ENCODE peak calls at places on chromosomes 5 and 9, in eight cellular contexts. One of them, this sample, is unnamed.

GRCh38 chr5:441996-442334 is 1.0 kb upstream of the EXOC3 start:
- DNase-seq in activated T-cell treated with anti-CD3 and anti-CD28 coated beads, Interleukin-2, amount 50 U/mL, for 48 hours: no peak
- DNase-seq in omental fat pad: no peak
- DNase-seq in NCI-H1105: no peak
- DNase-seq in cardiac septum: no peak
- DNase-seq in GM23248: no peak
- DNase-seq in CD4-positive, alpha-beta T cell: no peak
- DNase-seq in neural progenitor cell: no peak
- DNase-seq in this sample: no peak

GRCh38 chr9:37210737-37211523 is 90.6 kb downstream of the ZCCHC7 start:
- DNase-seq in activated T-cell treated with anti-CD3 and anti-CD28 coated beads, Interleukin-2, amount 50 U/mL, for 48 hours: no peak
- DNase-seq in omental fat pad: no peak
- DNase-seq in NCI-H1105: no peak
- DNase-seq in cardiac septum: no peak
- DNase-seq in GM23248: no peak
- DNase-seq in CD4-positive, alpha-beta T cell: no peak
- DNase-seq in neural progenitor cell: no peak
- DNase-seq in this sample: no peak

GRCh38 chr5:124742983-124743533 is 3.4 kb downstream of the ZNF608 start:
- DNase-seq in activated T-cell treated with anti-CD3 and anti-CD28 coated beads, Interleukin-2, amount 50 U/mL, for 48 hours: no peak
- DNase-seq in omental fat pad: no peak
- DNase-seq in NCI-H1105: no peak
- DNase-seq in cardiac septum: no peak
- DNase-seq in GM23248: peak; percentile 85
- DNase-seq in CD4-positive, alpha-beta T cell: no peak
- DNase-seq in neural progenitor cell: no peak
- DNase-seq in this sample: no peak

GRCh38 chr5:157611571-157612067 is 36.0 kb upstream of the ADAM19 start:
- DNase-seq in activated T-cell treated with anti-CD3 and anti-CD28 coated beads, Interleukin-2, amount 50 U/mL, for 48 hours: no peak
- DNase-seq in omental fat pad: no peak
- DNase-seq in NCI-H1105: no peak
- DNase-seq in cardiac septum: no peak
- DNase-seq in GM23248: no peak
- DNase-seq in CD4-positive, alpha-beta T cell: no peak
- DNase-seq in neural progenitor cell: no peak
- DNase-seq in this sample: no peak

GRCh38 chr5:159510282-159510681 is 180.0 kb upstream of the IL12B start:
- DNase-seq in activated T-cell treated with anti-CD3 and anti-CD28 coated beads, Interleukin-2, amount 50 U/mL, for 48 hours: no peak
- DNase-seq in omental fat pad: no peak
- DNase-seq in NCI-H1105: no peak
- DNase-seq in cardiac septum: peak; percentile 84
- DNase-seq in GM23248: peak; percentile 88
- DNase-seq in CD4-positive, alpha-beta T cell: no peak
- DNase-seq in neural progenitor cell: peak; percentile 93
- DNase-seq in this sample: peak; percentile 92

GRCh38 chr9:129236441-129237145 is 58.5 kb upstream of the IER5L start:
- DNase-seq in activated T-cell treated with anti-CD3 and anti-CD28 coated beads, Interleukin-2, amount 50 U/mL, for 48 hours: no peak
- DNase-seq in omental fat pad: no peak
- DNase-seq in NCI-H1105: no peak
- DNase-seq in cardiac septum: no peak
- DNase-seq in GM23248: no peak
- DNase-seq in CD4-positive, alpha-beta T cell: no peak
- DNase-seq in neural progenitor cell: no peak
- DNase-seq in this sample: no peak

GRCh38 chr9:3848445-3849114 is 322.8 kb upstream of the RFX3 start:
- DNase-seq in activated T-cell treated with anti-CD3 and anti-CD28 coated beads, Interleukin-2, amount 50 U/mL, for 48 hours: no peak
- DNase-seq in omental fat pad: no peak
- DNase-seq in NCI-H1105: no peak
- DNase-seq in cardiac septum: no peak
- DNase-seq in GM23248: peak; percentile 39
- DNase-seq in CD4-positive, alpha-beta T cell: no peak
- DNase-seq in neural progenitor cell: peak; percentile 90
- DNase-seq in this sample: no peak

GRCh38 chr9:114364123-114364522 is 23.7 kb downstream of the AKNA start:
- DNase-seq in activated T-cell treated with anti-CD3 and anti-CD28 coated beads, Interleukin-2, amount 50 U/mL, for 48 hours: no peak
- DNase-seq in omental fat pad: no peak
- DNase-seq in NCI-H1105: no peak
- DNase-seq in cardiac septum: no peak
- DNase-seq in GM23248: peak; percentile 89
- DNase-seq in CD4-positive, alpha-beta T cell: no peak
- DNase-seq in neural progenitor cell: no peak
- DNase-seq in this sample: no peak

This sample was measured in lower leg skin.